ENCODE peak calls at places on chromosomes 12 and 14, in six cellular contexts. B, V, Y, Q, R and A are unnamed samples.

GRCh38 chr12:40733871-40734270 is 41.6 kb downstream of the CNTN1 start:
- DNase-seq in Y (no peak), B (no peak), Q (no peak), R (no peak), V (no peak), A (no peak)

GRCh38 chr14:74886001-74886400 is 4.3 kb downstream of the DLST start:
- DNase-seq in R (peak), B (no peak), Y (no peak), Q (peak), V (peak), A (peak)

GRCh38 chr12:18146375-18146774 is 56.4 kb upstream of the RERGL start:
- DNase-seq in R (no peak), V (peak), B (no peak), Y (no peak), Q (no peak), A (no peak)

GRCh38 chr14:106166232-106166631 is 639.8 kb downstream of the TMEM121 start:
- DNase-seq in Y (no peak), R (no peak), Q (no peak), V (no peak), B (no peak), A (no peak)

GRCh38 chr12:55847033-55847432 is 4.3 kb upstream of the MMP19 start:
- DNase-seq in V (peak), Y (no peak), Q (peak), R (peak), B (no peak), A (peak)

GRCh38 chr12:10191865-10192264 is 13.0 kb downstream of the TMEM52B start:
- DNase-seq in Q (no peak), R (no peak), B (no peak), Y (no peak), V (peak), A (peak)

GRCh38 chr12:95674631-95675030 is 115.9 kb downstream of the NTN4 start:
- DNase-seq in R (peak), Q (no peak), B (no peak), Y (no peak), V (peak), A (no peak)

GRCh38 chr12:57101892-57102695 is 9.1 kb downstream of the STAT6 start:
- DNase-seq in B (peak), Q (no peak), V (no peak), Y (no peak), R (no peak), A (no peak)

GRCh38 chr14:100037351-100037750 is 27.9 kb upstream of the EVL start:
- DNase-seq in Q (no peak), V (peak), R (no peak), B (no peak), Y (no peak), A (no peak)

GRCh38 chr12:13428538-13429265 is 232.2 kb downstream of the EMP1 start:
- DNase-seq in Q (no peak), Y (no peak), B (no peak), V (peak), R (no peak), A (no peak)

GRCh38 chr12:13368971-13369370 is 172.4 kb downstream of the EMP1 start:
- DNase-seq in Q (no peak), B (no peak), V (no peak), Y (peak), R (no peak), A (no peak)

GRCh38 chr14:57962293-57962996 is 96.6 kb upstream of the SLC35F4 start:
- DNase-seq in V (no peak), Y (peak), Q (no peak), B (no peak), R (no peak), A (no peak)

GRCh38 chr12:56688129-56688845 is at the start of gene PTGES3:
- DNase-seq in R (peak), Q (peak), Y (peak), B (peak), V (peak), A (peak)

GRCh38 chr14:99724196-99724891 is 40.2 kb downstream of the CYP46A1 start:
- DNase-seq in R (no peak), Q (no peak), V (no peak), B (peak), Y (no peak), A (no peak)

GRCh38 chr14:50560929-50561280 is 960 bp downstream of the ATL1 start:
- DNase-seq in B (peak), R (peak), Y (peak), Q (no peak), V (peak), A (peak)

GRCh38 chr12:64670856-64671639 is 60.8 kb downstream of the RASSF3 start:
- DNase-seq in R (peak), Q (no peak), V (peak), B (no peak), Y (no peak), A (no peak)

GRCh38 chr12:6958609-6959375 is 7.6 kb downstream of the PTPN6 start:
- DNase-seq in B (no peak), V (no peak), R (no peak), Y (no peak), Q (no peak), A (no peak)

GRCh38 chr12:24661657-24662096 is 287.2 kb downstream of the BCAT1 start:
- DNase-seq in V (peak), B (peak), Q (no peak), R (peak), Y (no peak), A (peak)

GRCh38 chr12:95605875-95606274 is 54.6 kb upstream of the USP44 start:
- DNase-seq in B (no peak), V (peak), Y (no peak), Q (no peak), R (peak), A (no peak)

GRCh38 chr14:104583424-104584114 is 4.0 kb downstream of the C14orf180 start:
- DNase-seq in V (no peak), Q (no peak), Y (no peak), B (no peak), R (no peak), A (no peak)

GRCh38 chr14:23173796-23174195 is 9.7 kb downstream of the SLC7A8 start:
- DNase-seq in Q (no peak), R (no peak), V (no peak), B (no peak), Y (no peak), A (no peak)

DNA sequence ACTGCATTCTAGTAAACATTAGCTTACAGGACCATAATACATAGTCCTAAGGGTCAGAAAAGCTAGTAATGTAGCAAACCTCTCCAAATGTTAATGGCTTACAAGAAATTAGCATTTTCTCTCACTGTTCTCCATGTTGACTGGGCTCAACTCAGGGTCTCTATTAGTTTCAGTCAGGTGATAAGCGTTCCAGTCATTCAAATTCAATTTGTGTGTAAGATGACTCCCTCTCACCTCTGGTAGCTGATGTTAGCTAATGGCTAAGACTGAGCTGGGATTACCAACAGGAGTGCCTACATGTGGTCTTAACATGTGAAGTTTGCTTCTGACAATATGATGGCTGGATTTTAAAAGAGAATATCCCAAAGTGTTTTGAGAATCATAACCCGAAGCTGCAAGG is 630.5 kb upstream of the USP15 start:
- DNase-seq in Q (no peak), V (no peak), B (no peak), Y (no peak), R (no peak), A (no peak)
- H3K4me3 ChIP-seq in Q (no peak), V (no peak), B (no peak), Y (no peak), R (no peak), A (no peak)

GRCh38 chr12:3200779-3201738 is 123.9 kb downstream of the TSPAN9 start:
- DNase-seq in B (no peak), Q (no peak), V (no peak), R (no peak), Y (no peak), A (no peak)
- H3K4me3 ChIP-seq in B (no peak), Q (peak), V (peak), R (peak), Y (peak), A (peak)

GRCh38 chr14:85532570-85532969 is 2.6 kb downstream of the FLRT2 start:
- DNase-seq in B (no peak), R (no peak), Q (no peak), V (no peak), Y (no peak), A (no peak)

GRCh38 chr14:85532981-85533820 is 3.3 kb downstream of the FLRT2 start:
- DNase-seq in R (peak), B (no peak), V (peak), Q (no peak), Y (peak), A (no peak)

GRCh38 chr14:85534914-85535313 is 5.0 kb downstream of the FLRT2 start:
- DNase-seq in Y (peak), V (peak), B (no peak), R (no peak), Q (no peak), A (no peak)

GRCh38 chr14:85534435-85534834 is 4.5 kb downstream of the FLRT2 start:
- DNase-seq in R (no peak), Y (peak), Q (no peak), V (peak), B (no peak), A (no peak)

DNA sequence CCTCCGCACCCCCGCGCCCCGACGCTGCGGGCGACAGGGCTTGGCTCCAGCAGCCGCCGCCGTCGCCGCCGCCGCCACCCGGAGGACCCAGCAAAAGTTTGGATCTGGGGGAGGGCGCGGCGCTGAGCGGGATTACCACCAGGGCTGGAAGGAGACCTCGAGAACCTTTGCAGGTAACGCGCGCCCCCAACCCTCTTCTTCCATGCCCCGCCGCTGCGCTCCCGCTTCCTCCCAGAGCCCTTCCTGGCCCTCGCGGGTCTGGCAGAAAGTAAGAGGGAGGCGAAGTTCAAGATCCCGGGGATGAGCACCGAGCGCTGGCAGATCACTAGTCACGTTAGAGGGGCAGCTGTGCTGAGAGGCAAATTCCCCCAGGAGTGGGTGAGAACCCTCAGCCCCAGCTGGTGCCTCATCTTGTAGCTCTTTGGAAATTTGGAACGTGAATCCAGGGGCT is 3.9 kb downstream of the FLRT2 start:
- DNase-seq in B (no peak), Q (no peak), Y (no peak), V (peak), R (no peak), A (no peak)
- H3K4me3 ChIP-seq in B (peak), Q (peak), Y (peak), V (peak), R (peak), A (peak)

DNA sequence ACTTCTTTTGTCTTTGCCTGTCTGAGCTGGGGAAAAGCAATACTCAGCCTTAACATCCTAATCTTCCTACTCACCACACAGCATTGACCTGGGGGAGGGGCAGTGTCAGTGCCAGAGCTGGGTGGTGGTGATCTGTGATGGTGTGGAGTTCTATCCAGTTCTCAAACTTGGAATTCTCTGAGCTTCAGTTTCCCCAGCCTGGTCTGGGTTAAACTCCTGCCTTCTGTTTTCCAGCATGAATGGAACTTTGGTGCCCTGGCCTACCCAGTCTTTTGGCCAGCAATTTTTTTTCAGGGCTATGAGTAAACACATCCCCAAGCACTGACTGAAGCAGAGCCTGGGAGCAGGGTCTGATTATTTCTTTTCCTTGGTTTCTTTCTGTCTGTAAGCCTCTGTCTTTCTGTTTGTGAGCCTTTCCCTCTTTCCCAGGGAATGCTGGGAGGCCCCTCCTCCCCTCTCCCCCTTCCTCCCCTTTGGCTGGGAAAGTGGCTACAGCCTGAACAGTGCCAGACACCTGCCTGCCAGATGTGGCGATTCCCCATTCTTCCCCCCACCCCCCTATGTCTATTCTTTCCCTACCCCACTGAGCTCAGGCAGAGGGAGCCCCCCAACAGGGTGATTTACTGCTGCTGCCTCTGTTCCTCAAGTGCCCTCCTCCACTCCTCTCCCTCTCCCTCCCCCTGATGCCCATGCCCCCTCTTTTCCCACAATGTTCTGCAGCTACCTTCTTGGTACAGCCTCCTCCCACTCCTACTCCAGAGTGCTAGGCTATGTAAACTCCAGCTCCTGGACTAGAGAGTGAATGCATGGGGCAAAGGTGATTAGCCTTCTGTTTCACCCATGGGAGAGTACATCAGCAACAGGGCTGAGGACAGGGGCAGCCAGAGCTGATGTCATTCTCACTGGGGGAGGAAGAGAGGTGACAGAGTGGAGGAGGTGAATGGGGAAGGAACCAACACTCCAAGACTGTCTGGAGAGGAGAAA is 11.1 kb downstream of the GPR84 start:
- DNase-seq in R (no peak), Q (no peak), B (peak), Y (peak), V (peak), A (no peak)
- H3K4me3 ChIP-seq in R (no peak), Q (peak), B (no peak), Y (peak), V (no peak), A (no peak)

GRCh38 chr14:18656627-18657026 is 55.7 kb downstream of the OR11H12 start:
- DNase-seq in Q (no peak), V (no peak), R (no peak), Y (no peak), B (no peak), A (no peak)
- H3K4me3 ChIP-seq in Q (no peak), V (no peak), R (no peak), Y (no peak), B (no peak), A (no peak)

DNA sequence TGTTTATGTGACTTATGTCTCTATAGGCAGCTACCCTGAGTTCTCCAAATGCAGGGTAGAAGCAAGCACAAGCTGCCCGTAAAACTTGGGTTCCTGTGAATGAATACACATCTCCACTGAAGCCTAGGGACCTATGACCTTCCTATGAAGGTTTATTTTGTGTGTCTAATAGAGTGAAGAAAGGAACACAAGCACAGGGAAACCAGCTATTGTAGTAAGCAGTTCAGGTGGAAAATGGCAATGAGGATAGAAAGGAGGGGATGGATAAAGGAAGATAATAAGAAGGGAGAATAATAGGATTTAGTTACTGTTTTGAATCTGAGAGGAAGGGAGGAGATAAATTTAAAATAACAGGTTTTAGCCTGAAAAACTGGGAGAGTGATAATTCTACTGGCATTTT is 2.4 kb downstream of the PFKM start:
- DNase-seq in Q (no peak), Y (peak), V (no peak), B (no peak), R (no peak), A (no peak)
- H3K4me3 ChIP-seq in Q (no peak), Y (no peak), V (no peak), B (no peak), R (no peak), A (no peak)

GRCh38 chr12:48002773-48003218 is 1.5 kb downstream of the COL2A1 start:
- DNase-seq in Q (no peak), Y (no peak), R (no peak), V (peak), B (peak), A (no peak)
- H3K4me3 ChIP-seq in Q (peak), Y (peak), R (peak), V (peak), B (no peak), A (peak)

GRCh38 chr14:34460295-34460694 is 1.7 kb downstream of the SPTSSA start:
- DNase-seq in V (no peak), Q (no peak), R (no peak), Y (no peak), B (no peak), A (no peak)
- H3K4me3 ChIP-seq in V (peak), Q (peak), R (peak), Y (peak), B (no peak), A (no peak)